ENCODE peak calls at places on chromosomes 16 and 17, in five cellular contexts. T, H, X, V and Z are unnamed samples.

GRCh38 chr17:77822302-77823030 is 136.0 kb upstream of the TNRC6C start:
- DNase-seq in T (no peak), H (peak), X (no peak), V (no peak), Z (no peak)

GRCh38 chr17:1328437-1328836 is 49.0 kb downstream of the TRARG1 start:
- DNase-seq in T (no peak), H (no peak), X (no peak), V (no peak), Z (no peak)

GRCh38 chr16:27972500-27972899 is 91.0 kb downstream of the GSG1L start:
- DNase-seq in T (peak), H (no peak), X (peak), V (no peak), Z (peak)

GRCh38 chr17:19513897-19514488 is 19.7 kb upstream of the SLC47A1 start:
- DNase-seq in T (peak), H (peak), X (peak), V (peak), Z (peak)

GRCh38 chr16:82855471-82855870 is 228.7 kb downstream of the CDH13 start:
- DNase-seq in T (no peak), H (no peak), X (no peak), V (peak), Z (no peak)

GRCh38 chr17:56939869-56940484 is 20.9 kb downstream of the COIL start:
- DNase-seq in T (peak), H (no peak), X (no peak), V (no peak), Z (no peak)

GRCh38 chr16:24635900-24636610 is 93.4 kb upstream of the TNRC6A start:
- DNase-seq in T (peak), H (peak), X (peak), V (peak), Z (no peak)

GRCh38 chr17:76491271-76492184 is 9.7 kb downstream of the RHBDF2 start:
- DNase-seq in T (no peak), H (no peak), X (no peak), V (no peak), Z (peak)

GRCh38 chr17:22102177-22102576 is 409.9 kb downstream of the KCNJ18 start:
- DNase-seq in T (no peak), H (no peak), X (no peak), V (no peak), Z (no peak)

GRCh38 chr16:28845173-28846079 is 722 bp downstream of the TUFM start:
- DNase-seq in T (peak), H (no peak), X (peak), V (no peak), Z (peak)

GRCh38 chr17:4980644-4981216 is 6.7 kb downstream of the CAMTA2 start:
- DNase-seq in T (peak), H (no peak), X (peak), V (no peak), Z (peak)

GRCh38 chr17:58375216-58375615 is 23.2 kb upstream of the SUPT4H1 start:
- DNase-seq in T (no peak), H (no peak), X (no peak), V (no peak), Z (no peak)

GRCh38 chr17:18031955-18032354 is 7.0 kb downstream of the ATPAF2 start:
- DNase-seq in T (peak), H (no peak), X (no peak), V (no peak), Z (no peak)

GRCh38 chr17:55513885-55514590 is 2.8 kb upstream of the SMIM36 start:
- DNase-seq in T (peak), H (peak), X (peak), V (peak), Z (peak)

GRCh38 chr17:21262259-21262993 is 9.2 kb upstream of the NATD1 start:
- DNase-seq in T (no peak), H (no peak), X (no peak), V (no peak), Z (no peak)

GRCh38 chr16:57680842-57681241 is 12.7 kb downstream of the ADGRG3 start:
- DNase-seq in T (no peak), H (no peak), X (no peak), V (no peak), Z (no peak)

GRCh38 chr17:35038434-35038833 is 25.1 kb downstream of the RFFL start:
- DNase-seq in T (no peak), H (no peak), X (no peak), V (no peak), Z (no peak)

GRCh38 chr17:19672009-19672837 is 23.7 kb downstream of the ALDH3A2 start:
- DNase-seq in T (peak), H (peak), X (peak), V (no peak), Z (no peak)

GRCh38 chr17:82269138-82269881 is 4.2 kb downstream of the CSNK1D start:
- DNase-seq in T (peak), H (no peak), X (no peak), V (no peak), Z (no peak)

GRCh38 chr17:77679589-77679988 is 278.9 kb upstream of the TNRC6C start:
- DNase-seq in T (no peak), H (no peak), X (no peak), V (no peak), Z (no peak)

GRCh38 chr17:3964203-3965122 is at the start of gene ATP2A3:
- DNase-seq in T (peak), H (peak), X (peak), V (no peak), Z (peak)

GRCh38 chr17:14016858-14017257 is 52.4 kb upstream of the COX10 start:
- DNase-seq in T (no peak), H (no peak), X (no peak), V (no peak), Z (no peak)

GRCh38 chr17:47717845-47718621 is 15.0 kb upstream of the TBX21 start:
- DNase-seq in T (no peak), H (no peak), X (no peak), V (no peak), Z (peak)

GRCh38 chr17:78121801-78122220 is 6.7 kb downstream of the TMC6 start:
- DNase-seq in T (no peak), H (no peak), X (no peak), V (no peak), Z (no peak)

GRCh38 chr17:48637323-48638260 is 11.4 kb upstream of the HOXB9 start:
- DNase-seq in T (peak), H (no peak), X (no peak), V (no peak), Z (no peak)

GRCh38 chr17:76670020-76670707 is 26.6 kb upstream of the ST6GALNAC1 start:
- DNase-seq in T (peak), H (no peak), X (no peak), V (no peak), Z (no peak)

GRCh38 chr17:76357597-76358158 is 4.0 kb upstream of the PRPSAP1 start:
- DNase-seq in T (no peak), H (no peak), X (no peak), V (no peak), Z (no peak)

GRCh38 chr16:66843191-66843590 is 1.0 kb upstream of the CA7 start:
- DNase-seq in T (no peak), H (no peak), X (no peak), V (no peak), Z (no peak)

GRCh38 chr17:51091635-51092034 is 29.0 kb downstream of the SPAG9 start:
- DNase-seq in T (no peak), H (no peak), X (no peak), V (no peak), Z (no peak)

GRCh38 chr17:73882590-73882989 is 238.3 kb upstream of the SDK2 start:
- DNase-seq in T (no peak), H (no peak), X (no peak), V (no peak), Z (no peak)

GRCh38 chr16:73794936-73795335 is 501.7 kb upstream of the PSMD7 start:
- DNase-seq in T (no peak), H (peak), X (no peak), V (no peak), Z (no peak)

GRCh38 chr17:13346081-13346533 is 255.6 kb downstream of the HS3ST3A1 start:
- DNase-seq in T (peak), H (no peak), X (no peak), V (no peak), Z (no peak)

GRCh38 chr17:9924735-9925191 is 19.7 kb upstream of the RCVRN start:
- DNase-seq in T (peak), H (peak), X (peak), V (peak), Z (no peak)

GRCh38 chr17:73585583-73585982 is 58.7 kb downstream of the SDK2 start:
- DNase-seq in T (peak), H (no peak), X (no peak), V (no peak), Z (peak)

GRCh38 chr17:82960419-82961271 is 118.8 kb upstream of the METRNL start:
- DNase-seq in T (no peak), H (peak), X (no peak), V (no peak), Z (no peak)

GRCh38 chr17:80794281-80795089 is 197.2 kb upstream of the CHMP6 start:
- DNase-seq in T (no peak), H (no peak), X (no peak), V (no peak), Z (no peak)

GRCh38 chr17:40069751-40070643 is 7.2 kb downstream of the THRA start:
- DNase-seq in T (peak), H (no peak), X (peak), V (no peak), Z (peak)

GRCh38 chr16:27341549-27341948 is 27.8 kb downstream of the IL4R start:
- DNase-seq in T (no peak), H (no peak), X (no peak), V (no peak), Z (no peak)

GRCh38 chr16:82460761-82461160 is 166.0 kb upstream of the CDH13 start:
- DNase-seq in T (no peak), H (no peak), X (no peak), V (no peak), Z (no peak)

GRCh38 chr17:65029605-65030308 is 26.8 kb downstream of the GNA13 start:
- DNase-seq in T (no peak), H (no peak), X (no peak), V (no peak), Z (no peak)

GRCh38 chr17:65030618-65031017 is 25.9 kb downstream of the GNA13 start:
- DNase-seq in T (no peak), H (no peak), X (no peak), V (no peak), Z (no peak)

GRCh38 chr17:65025288-65025687 is 31.3 kb downstream of the GNA13 start:
- DNase-seq in T (no peak), H (no peak), X (no peak), V (no peak), Z (no peak)

GRCh38 chr17:65028537-65028843 is 28.1 kb downstream of the GNA13 start:
- DNase-seq in T (no peak), H (no peak), X (no peak), V (no peak), Z (peak)

GRCh38 chr17:65027305-65027704 is 29.2 kb downstream of the GNA13 start:
- DNase-seq in T (peak), H (no peak), X (peak), V (no peak), Z (peak)
- TF ChIP-seq CTCF in T (peak), H (no peak), X (no peak), V (peak), Z (peak)

GRCh38 chr17:17021194-17021863 is 20.9 kb upstream of the MPRIP start:
- DNase-seq in T (no peak), H (peak), X (peak), V (no peak), Z (no peak)
- TF ChIP-seq CTCF in T (no peak), H (no peak), X (no peak), V (no peak), Z (no peak)

GRCh38 chr16:49463529-49463928 is 89.9 kb downstream of the C16orf78 start:
- DNase-seq in T (no peak), H (no peak), X (no peak), V (no peak), Z (peak)

GRCh38 chr16:49466529-49466831 is 92.9 kb downstream of the C16orf78 start:
- DNase-seq in T (no peak), H (no peak), X (no peak), V (no peak), Z (no peak)

GRCh38 chr16:49464093-49464492 is 90.5 kb downstream of the C16orf78 start:
- DNase-seq in T (no peak), H (no peak), X (no peak), V (no peak), Z (no peak)

GRCh38 chr16:49465661-49466528 is 92.3 kb downstream of the C16orf78 start:
- DNase-seq in T (no peak), H (no peak), X (no peak), V (no peak), Z (no peak)

GRCh38 chr16:49464877-49465504 is 91.4 kb downstream of the C16orf78 start:
- DNase-seq in T (no peak), H (no peak), X (no peak), V (no peak), Z (peak)
- TF ChIP-seq CTCF in T (peak), H (peak), X (no peak), V (no peak), Z (peak)

GRCh38 chr16:7772722-7773121 is 440.1 kb downstream of the RBFOX1 start:
- DNase-seq in T (no peak), H (no peak), X (no peak), V (no peak), Z (no peak)
- TF ChIP-seq CTCF in T (no peak), H (no peak), X (no peak), V (no peak), Z (no peak)

DNA sequence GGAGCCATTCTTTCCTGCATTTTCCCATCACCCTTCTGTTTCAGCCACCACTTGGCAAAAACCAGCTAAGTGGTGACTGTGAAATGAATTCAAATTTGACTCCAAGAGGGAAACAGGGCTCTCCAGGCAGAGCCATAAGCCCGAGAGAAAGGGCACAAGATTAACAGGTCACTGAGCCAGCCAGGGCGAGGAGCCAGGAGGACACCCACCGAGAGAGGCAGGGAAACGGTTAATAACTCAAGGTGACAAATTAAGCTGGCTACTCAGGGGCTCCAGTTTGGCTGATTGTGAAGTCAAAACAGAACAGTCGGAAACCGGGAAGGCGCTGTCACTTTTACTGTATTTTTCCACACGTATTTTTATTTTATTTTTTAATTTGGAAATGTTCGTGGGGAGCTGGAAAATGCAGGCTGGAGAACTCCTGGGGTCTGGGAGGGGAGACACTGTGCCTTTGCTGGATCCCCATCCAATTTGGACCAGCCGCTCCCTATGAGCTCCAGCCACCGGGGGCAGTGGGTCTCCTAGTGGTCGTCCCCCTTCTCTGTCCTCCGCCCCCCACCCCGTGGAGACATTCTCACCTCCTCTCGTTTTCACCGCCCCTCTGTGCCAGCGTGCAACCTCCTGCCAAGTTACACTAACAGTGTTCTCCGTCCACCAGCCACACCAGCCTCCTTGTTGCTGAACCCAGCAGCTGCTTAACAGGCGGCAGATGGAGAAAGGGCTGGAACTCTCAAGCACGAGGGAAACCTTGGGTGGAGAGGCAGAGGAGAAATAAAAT is 67.6 kb upstream of the SOX9 start:
- DNase-seq in T (no peak), H (no peak), X (no peak), V (no peak), Z (no peak)
- TF ChIP-seq CTCF in T (no peak), H (no peak), X (no peak), V (no peak), Z (no peak)

DNA sequence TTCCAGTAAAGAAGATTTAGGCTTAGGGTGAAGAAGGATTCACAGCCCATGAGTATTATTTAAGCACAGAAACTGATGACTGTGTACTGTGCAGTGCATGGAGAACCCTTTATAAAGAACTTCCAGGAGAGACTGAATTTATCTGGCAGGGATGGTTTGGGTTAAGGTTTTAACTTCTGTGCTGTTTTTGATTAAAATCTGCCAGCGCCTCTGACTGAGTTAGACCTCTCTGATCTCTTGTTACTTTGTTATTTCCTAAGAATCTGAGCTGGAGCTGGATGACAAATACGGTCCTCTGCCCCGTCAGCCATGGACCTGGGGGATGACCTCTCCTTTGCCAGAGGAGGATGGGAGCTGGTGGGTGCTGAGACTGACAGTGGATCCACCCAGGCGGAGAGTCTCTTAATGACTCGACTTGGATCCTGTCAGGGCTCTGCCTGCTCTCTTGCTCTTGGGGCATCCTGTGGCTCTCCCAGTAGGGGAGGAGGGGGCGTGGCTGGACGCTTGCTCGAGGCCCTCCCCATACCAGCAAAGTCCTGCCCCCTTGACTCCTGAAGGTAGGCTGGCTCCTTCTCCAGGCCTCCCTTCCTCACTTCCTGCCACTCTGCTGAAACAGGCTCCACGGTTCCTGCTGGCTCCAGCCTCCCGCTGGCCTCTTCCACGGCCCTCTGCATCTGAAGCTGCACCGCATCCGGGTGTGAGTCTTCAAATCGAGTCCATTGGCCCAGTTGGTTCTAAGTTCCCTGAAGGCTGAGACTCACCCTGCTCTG is 24.8 kb upstream of the MAP3K14 start:
- DNase-seq in T (peak), H (peak), X (peak), V (peak), Z (no peak)
- TF ChIP-seq CTCF in T (no peak), H (no peak), X (no peak), V (no peak), Z (no peak)

GRCh38 chr16:86073103-86073625 is 174.2 kb downstream of the IRF8 start:
- DNase-seq in T (no peak), H (no peak), X (no peak), V (no peak), Z (no peak)
- TF ChIP-seq CTCF in T (no peak), H (peak), X (no peak), V (no peak), Z (peak)